ENCODE peak calls at places on chromosomes 16 and 17, in seven cellular contexts. One of them, this sample, is unnamed.

GRCh38 chr16:89484923-89485679 is 5.3 kb downstream of the ANKRD11 start:
- DNase-seq in stromal cell of bone marrow: no peak
- DNase-seq in NCI-H226: no peak
- DNase-seq in T-helper 1 cell: no peak
- DNase-seq in amniotic stem cell: no peak
- DNase-seq in C1 segment of cervical spinal cord: no peak
- DNase-seq in activated CD8-positive, alpha-beta memory T cell treated with anti-CD3 and anti-CD28 coated beads for 1 hour: no peak
- DNase-seq in this sample: no peak

GRCh38 chr16:3131755-3132377 is 3.0 kb upstream of the ZNF213 start:
- DNase-seq in T-helper 1 cell: no peak
- DNase-seq in NCI-H226: peak
- DNase-seq in activated CD8-positive, alpha-beta memory T cell treated with anti-CD3 and anti-CD28 coated beads for 1 hour: no peak
- DNase-seq in stromal cell of bone marrow: no peak
- DNase-seq in C1 segment of cervical spinal cord: no peak
- DNase-seq in amniotic stem cell: peak
- DNase-seq in this sample: no peak

GRCh38 chr16:8962393-8963009 is 1.2 kb downstream of the USP7 start:
- DNase-seq in stromal cell of bone marrow: no peak
- DNase-seq in amniotic stem cell: no peak
- DNase-seq in activated CD8-positive, alpha-beta memory T cell treated with anti-CD3 and anti-CD28 coated beads for 1 hour: no peak
- DNase-seq in NCI-H226: no peak
- DNase-seq in C1 segment of cervical spinal cord: peak
- DNase-seq in T-helper 1 cell: peak
- DNase-seq in this sample: no peak

GRCh38 chr17:45345554-45346254 is 28.9 kb upstream of the MAP3K14 start:
- DNase-seq in activated CD8-positive, alpha-beta memory T cell treated with anti-CD3 and anti-CD28 coated beads for 1 hour: no peak
- DNase-seq in C1 segment of cervical spinal cord: no peak
- DNase-seq in T-helper 1 cell: no peak
- DNase-seq in amniotic stem cell: no peak
- DNase-seq in NCI-H226: peak
- DNase-seq in stromal cell of bone marrow: peak
- DNase-seq in this sample: no peak

GRCh38 chr16:1044515-1045362 is 27.8 kb upstream of the SSTR5 start:
- DNase-seq in T-helper 1 cell: no peak
- DNase-seq in stromal cell of bone marrow: no peak
- DNase-seq in NCI-H226: no peak
- DNase-seq in amniotic stem cell: no peak
- DNase-seq in activated CD8-positive, alpha-beta memory T cell treated with anti-CD3 and anti-CD28 coated beads for 1 hour: no peak
- DNase-seq in C1 segment of cervical spinal cord: no peak
- DNase-seq in this sample: no peak

GRCh38 chr16:54843424-54843750 is 87.3 kb upstream of the IRX5 start:
- DNase-seq in activated CD8-positive, alpha-beta memory T cell treated with anti-CD3 and anti-CD28 coated beads for 1 hour: no peak
- DNase-seq in stromal cell of bone marrow: no peak
- DNase-seq in NCI-H226: no peak
- DNase-seq in T-helper 1 cell: no peak
- DNase-seq in C1 segment of cervical spinal cord: no peak
- DNase-seq in amniotic stem cell: no peak
- DNase-seq in this sample: no peak

GRCh38 chr17:76000016-76000754 is 470 bp upstream of the CDK3 start:
- DNase-seq in C1 segment of cervical spinal cord: no peak
- DNase-seq in NCI-H226: no peak
- DNase-seq in stromal cell of bone marrow: no peak
- DNase-seq in T-helper 1 cell: peak
- DNase-seq in amniotic stem cell: no peak
- DNase-seq in activated CD8-positive, alpha-beta memory T cell treated with anti-CD3 and anti-CD28 coated beads for 1 hour: no peak
- DNase-seq in this sample: no peak

GRCh38 chr17:75289832-75290337 is 652 bp upstream of the SLC25A19 start:
- DNase-seq in C1 segment of cervical spinal cord: no peak
- DNase-seq in stromal cell of bone marrow: no peak
- DNase-seq in T-helper 1 cell: peak
- DNase-seq in NCI-H226: peak
- DNase-seq in amniotic stem cell: peak
- DNase-seq in activated CD8-positive, alpha-beta memory T cell treated with anti-CD3 and anti-CD28 coated beads for 1 hour: peak
- DNase-seq in this sample: peak

GRCh38 chr16:26806641-26807040 is 260.1 kb upstream of the C16orf82 start:
- DNase-seq in stromal cell of bone marrow: no peak
- DNase-seq in T-helper 1 cell: no peak
- DNase-seq in C1 segment of cervical spinal cord: no peak
- DNase-seq in NCI-H226: no peak
- DNase-seq in activated CD8-positive, alpha-beta memory T cell treated with anti-CD3 and anti-CD28 coated beads for 1 hour: no peak
- DNase-seq in amniotic stem cell: no peak
- DNase-seq in this sample: no peak

GRCh38 chr17:9402590-9403199 is 172.9 kb downstream of the STX8 start:
- DNase-seq in activated CD8-positive, alpha-beta memory T cell treated with anti-CD3 and anti-CD28 coated beads for 1 hour: no peak
- DNase-seq in NCI-H226: peak
- DNase-seq in C1 segment of cervical spinal cord: no peak
- DNase-seq in amniotic stem cell: no peak
- DNase-seq in T-helper 1 cell: no peak
- DNase-seq in stromal cell of bone marrow: no peak
- DNase-seq in this sample: no peak

GRCh38 chr16:83171396-83171795 is 544.6 kb downstream of the CDH13 start:
- DNase-seq in stromal cell of bone marrow: no peak
- DNase-seq in NCI-H226: no peak
- DNase-seq in activated CD8-positive, alpha-beta memory T cell treated with anti-CD3 and anti-CD28 coated beads for 1 hour: no peak
- DNase-seq in amniotic stem cell: no peak
- DNase-seq in T-helper 1 cell: no peak
- DNase-seq in C1 segment of cervical spinal cord: no peak
- DNase-seq in this sample: no peak

GRCh38 chr16:47847220-47847970 is 308.4 kb downstream of the ABCC12 start:
- DNase-seq in amniotic stem cell: no peak
- DNase-seq in stromal cell of bone marrow: no peak
- DNase-seq in T-helper 1 cell: no peak
- DNase-seq in C1 segment of cervical spinal cord: no peak
- DNase-seq in activated CD8-positive, alpha-beta memory T cell treated with anti-CD3 and anti-CD28 coated beads for 1 hour: no peak
- DNase-seq in NCI-H226: peak
- DNase-seq in this sample: no peak

GRCh38 chr16:10824111-10824893 is 5.7 kb upstream of the TVP23A start:
- DNase-seq in stromal cell of bone marrow: no peak
- DNase-seq in NCI-H226: no peak
- DNase-seq in C1 segment of cervical spinal cord: no peak
- DNase-seq in T-helper 1 cell: no peak
- DNase-seq in activated CD8-positive, alpha-beta memory T cell treated with anti-CD3 and anti-CD28 coated beads for 1 hour: no peak
- DNase-seq in amniotic stem cell: no peak
- DNase-seq in this sample: no peak

GRCh38 chr17:38798614-38799500 is 499 bp downstream of the PIP4K2B start:
- DNase-seq in T-helper 1 cell: peak
- DNase-seq in NCI-H226: peak
- DNase-seq in activated CD8-positive, alpha-beta memory T cell treated with anti-CD3 and anti-CD28 coated beads for 1 hour: peak
- DNase-seq in C1 segment of cervical spinal cord: peak
- DNase-seq in amniotic stem cell: no peak
- DNase-seq in stromal cell of bone marrow: no peak
- DNase-seq in this sample: no peak

GRCh38 chr17:81599719-81600486 is 37.0 kb downstream of the NPLOC4 start:
- DNase-seq in activated CD8-positive, alpha-beta memory T cell treated with anti-CD3 and anti-CD28 coated beads for 1 hour: no peak
- DNase-seq in C1 segment of cervical spinal cord: no peak
- DNase-seq in T-helper 1 cell: no peak
- DNase-seq in stromal cell of bone marrow: no peak
- DNase-seq in NCI-H226: no peak
- DNase-seq in amniotic stem cell: peak
- DNase-seq in this sample: no peak

GRCh38 chr16:29811170-29811895 is 660 bp upstream of the PRRT2 start:
- DNase-seq in stromal cell of bone marrow: peak
- DNase-seq in C1 segment of cervical spinal cord: peak
- DNase-seq in activated CD8-positive, alpha-beta memory T cell treated with anti-CD3 and anti-CD28 coated beads for 1 hour: no peak
- DNase-seq in amniotic stem cell: peak
- DNase-seq in NCI-H226: peak
- DNase-seq in T-helper 1 cell: peak
- DNase-seq in this sample: no peak

GRCh38 chr17:45705123-45706009 is 78.8 kb upstream of the CRHR1 start:
- DNase-seq in stromal cell of bone marrow: peak
- DNase-seq in C1 segment of cervical spinal cord: no peak
- DNase-seq in amniotic stem cell: no peak
- DNase-seq in activated CD8-positive, alpha-beta memory T cell treated with anti-CD3 and anti-CD28 coated beads for 1 hour: no peak
- DNase-seq in T-helper 1 cell: no peak
- DNase-seq in NCI-H226: peak
- DNase-seq in this sample: no peak

GRCh38 chr16:83914091-83914710 is 15.3 kb downstream of the MLYCD start:
- DNase-seq in stromal cell of bone marrow: no peak
- DNase-seq in NCI-H226: no peak
- DNase-seq in T-helper 1 cell: no peak
- DNase-seq in activated CD8-positive, alpha-beta memory T cell treated with anti-CD3 and anti-CD28 coated beads for 1 hour: no peak
- DNase-seq in amniotic stem cell: no peak
- DNase-seq in C1 segment of cervical spinal cord: no peak
- DNase-seq in this sample: no peak

GRCh38 chr16:27346818-27347217 is 33.0 kb downstream of the IL4R start:
- DNase-seq in T-helper 1 cell: no peak
- DNase-seq in amniotic stem cell: no peak
- DNase-seq in NCI-H226: no peak
- DNase-seq in stromal cell of bone marrow: no peak
- DNase-seq in activated CD8-positive, alpha-beta memory T cell treated with anti-CD3 and anti-CD28 coated beads for 1 hour: no peak
- DNase-seq in C1 segment of cervical spinal cord: no peak
- DNase-seq in this sample: no peak

GRCh38 chr16:21159281-21159951 is 942 bp downstream of the LDAF1 start:
- DNase-seq in NCI-H226: no peak
- DNase-seq in T-helper 1 cell: no peak
- DNase-seq in amniotic stem cell: no peak
- DNase-seq in C1 segment of cervical spinal cord: no peak
- DNase-seq in stromal cell of bone marrow: no peak
- DNase-seq in activated CD8-positive, alpha-beta memory T cell treated with anti-CD3 and anti-CD28 coated beads for 1 hour: no peak
- DNase-seq in this sample: no peak

GRCh38 chr16:21150375-21151001 is at the start of gene DNAH3:
- DNase-seq in T-helper 1 cell: no peak
- DNase-seq in NCI-H226: no peak
- DNase-seq in stromal cell of bone marrow: no peak
- DNase-seq in amniotic stem cell: no peak
- DNase-seq in activated CD8-positive, alpha-beta memory T cell treated with anti-CD3 and anti-CD28 coated beads for 1 hour: no peak
- DNase-seq in C1 segment of cervical spinal cord: no peak
- DNase-seq in this sample: no peak

GRCh38 chr17:45902892-45903346 is 8.6 kb downstream of the MAPT start:
- DNase-seq in C1 segment of cervical spinal cord: no peak
- DNase-seq in T-helper 1 cell: no peak
- DNase-seq in NCI-H226: no peak
- DNase-seq in stromal cell of bone marrow: no peak
- DNase-seq in activated CD8-positive, alpha-beta memory T cell treated with anti-CD3 and anti-CD28 coated beads for 1 hour: no peak
- DNase-seq in amniotic stem cell: no peak
- DNase-seq in this sample: no peak

GRCh38 chr17:56679148-56679766 is 85.8 kb downstream of the NOG start:
- DNase-seq in T-helper 1 cell: no peak
- DNase-seq in stromal cell of bone marrow: no peak
- DNase-seq in C1 segment of cervical spinal cord: no peak
- DNase-seq in amniotic stem cell: no peak
- DNase-seq in NCI-H226: peak
- DNase-seq in activated CD8-positive, alpha-beta memory T cell treated with anti-CD3 and anti-CD28 coated beads for 1 hour: no peak
- DNase-seq in this sample: no peak

GRCh38 chr16:48126801-48127644 is 28.8 kb downstream of the ABCC12 start:
- DNase-seq in stromal cell of bone marrow: peak
- DNase-seq in NCI-H226: peak
- DNase-seq in T-helper 1 cell: no peak
- DNase-seq in activated CD8-positive, alpha-beta memory T cell treated with anti-CD3 and anti-CD28 coated beads for 1 hour: no peak
- DNase-seq in amniotic stem cell: peak
- DNase-seq in C1 segment of cervical spinal cord: peak
- DNase-seq in this sample: no peak

GRCh38 chr17:59892251-59892848 is 393 bp downstream of the TUBD1 start:
- DNase-seq in C1 segment of cervical spinal cord: peak
- DNase-seq in T-helper 1 cell: no peak
- DNase-seq in amniotic stem cell: no peak
- DNase-seq in NCI-H226: no peak
- DNase-seq in stromal cell of bone marrow: no peak
- DNase-seq in activated CD8-positive, alpha-beta memory T cell treated with anti-CD3 and anti-CD28 coated beads for 1 hour: no peak
- DNase-seq in this sample: no peak

GRCh38 chr17:64125937-64126336 is 4.0 kb downstream of the ERN1 start:
- DNase-seq in T-helper 1 cell: no peak
- DNase-seq in amniotic stem cell: no peak
- DNase-seq in activated CD8-positive, alpha-beta memory T cell treated with anti-CD3 and anti-CD28 coated beads for 1 hour: no peak
- DNase-seq in NCI-H226: no peak
- DNase-seq in stromal cell of bone marrow: no peak
- DNase-seq in C1 segment of cervical spinal cord: no peak
- DNase-seq in this sample: no peak

GRCh38 chr17:80604007-80604728 is 59.5 kb downstream of the RPTOR start:
- DNase-seq in C1 segment of cervical spinal cord: no peak
- DNase-seq in amniotic stem cell: no peak
- DNase-seq in T-helper 1 cell: no peak
- DNase-seq in activated CD8-positive, alpha-beta memory T cell treated with anti-CD3 and anti-CD28 coated beads for 1 hour: no peak
- DNase-seq in NCI-H226: no peak
- DNase-seq in stromal cell of bone marrow: no peak
- DNase-seq in this sample: peak

GRCh38 chr17:11039342-11039741 is 201.5 kb upstream of the PIRT start:
- DNase-seq in C1 segment of cervical spinal cord: no peak
- DNase-seq in NCI-H226: no peak
- DNase-seq in T-helper 1 cell: no peak
- DNase-seq in stromal cell of bone marrow: no peak
- DNase-seq in amniotic stem cell: no peak
- DNase-seq in activated CD8-positive, alpha-beta memory T cell treated with anti-CD3 and anti-CD28 coated beads for 1 hour: no peak
- DNase-seq in this sample: no peak

GRCh38 chr16:27379919-27380318 is 22.1 kb upstream of the IL21R start:
- DNase-seq in amniotic stem cell: no peak
- DNase-seq in NCI-H226: no peak
- DNase-seq in activated CD8-positive, alpha-beta memory T cell treated with anti-CD3 and anti-CD28 coated beads for 1 hour: no peak
- DNase-seq in stromal cell of bone marrow: no peak
- DNase-seq in T-helper 1 cell: no peak
- DNase-seq in C1 segment of cervical spinal cord: no peak
- DNase-seq in this sample: no peak

GRCh38 chr17:66763056-66763455 is 71.9 kb upstream of the CACNG5 start:
- DNase-seq in T-helper 1 cell: no peak
- DNase-seq in C1 segment of cervical spinal cord: no peak
- DNase-seq in NCI-H226: no peak
- DNase-seq in amniotic stem cell: no peak
- DNase-seq in activated CD8-positive, alpha-beta memory T cell treated with anti-CD3 and anti-CD28 coated beads for 1 hour: no peak
- DNase-seq in stromal cell of bone marrow: no peak
- DNase-seq in this sample: no peak

GRCh38 chr17:57084361-57084801 is 665 bp upstream of the AKAP1 start:
- DNase-seq in activated CD8-positive, alpha-beta memory T cell treated with anti-CD3 and anti-CD28 coated beads for 1 hour: no peak
- DNase-seq in stromal cell of bone marrow: no peak
- DNase-seq in NCI-H226: no peak
- DNase-seq in T-helper 1 cell: no peak
- DNase-seq in C1 segment of cervical spinal cord: no peak
- DNase-seq in amniotic stem cell: no peak
- DNase-seq in this sample: no peak

GRCh38 chr16:57045694-57046381 is 46.5 kb upstream of the CPNE2 start:
- DNase-seq in C1 segment of cervical spinal cord: peak
- DNase-seq in stromal cell of bone marrow: peak
- DNase-seq in NCI-H226: no peak
- DNase-seq in T-helper 1 cell: no peak
- DNase-seq in amniotic stem cell: peak
- DNase-seq in activated CD8-positive, alpha-beta memory T cell treated with anti-CD3 and anti-CD28 coated beads for 1 hour: no peak
- DNase-seq in this sample: no peak

GRCh38 chr17:65514541-65514940 is 46.9 kb downstream of the AXIN2 start:
- DNase-seq in activated CD8-positive, alpha-beta memory T cell treated with anti-CD3 and anti-CD28 coated beads for 1 hour: no peak
- DNase-seq in NCI-H226: peak
- DNase-seq in amniotic stem cell: no peak
- DNase-seq in C1 segment of cervical spinal cord: peak
- DNase-seq in stromal cell of bone marrow: no peak
- DNase-seq in T-helper 1 cell: no peak
- DNase-seq in this sample: no peak

This sample was measured in SIG-M5.